ENCODE peak calls at places on chromosomes 6 and 20, in nine cellular contexts. P is cardiac muscle cell; V is NCI-H2081; T is body of pancreas; B is AG08395; I is NCI-H774; K is WTC11; F is CD8-positive, alpha-beta memory T cell; R is GDM1. L is an unnamed sample.

GRCh38 chr6:103910018-103910417 is 949.7 kb downstream of the HACE1 start:
- DNase-seq in I (no peak), P (no peak), F (no peak), T (no peak), R (no peak), B (no peak), V (no peak), K (no peak), L (no peak)

GRCh38 chr20:21344216-21344615 is 41.1 kb downstream of the XRN2 start:
- DNase-seq in I (no peak), P (no peak), B (no peak), V (no peak), F (no peak), R (no peak), K (no peak), T (no peak), L (peak)

GRCh38 chr6:34374112-34374907 is 18.2 kb downstream of the NUDT3 start:
- DNase-seq in B (no peak), R (no peak), I (no peak), T (no peak), F (no peak), V (no peak), K (no peak), P (peak), L (peak)

GRCh38 chr20:32227744-32228688 is 20.3 kb downstream of the POFUT1 start:
- DNase-seq in T (peak), B (no peak), P (peak), K (no peak), F (no peak), R (no peak), I (no peak), V (no peak), L (peak)

GRCh38 chr6:24908555-24908954 is 27.2 kb downstream of the RIPOR2 start:
- DNase-seq in V (no peak), K (no peak), T (no peak), R (no peak), I (no peak), F (no peak), B (peak), P (no peak), L (peak)

GRCh38 chr6:29777319-29777718 is 50.3 kb upstream of the HLA-G start:
- DNase-seq in B (no peak), T (no peak), V (no peak), P (no peak), F (no peak), K (no peak), I (no peak), R (no peak), L (no peak)

GRCh38 chr20:8043687-8044278 is 24.2 kb upstream of the TMX4 start:
- DNase-seq in T (peak), F (no peak), V (peak), I (peak), P (peak), K (no peak), B (peak), R (no peak), L (peak)

GRCh38 chr6:157240059-157240959 is 83.0 kb downstream of the TMEM242 start:
- DNase-seq in R (no peak), T (peak), K (no peak), V (peak), F (no peak), I (peak), P (peak), B (peak), L (no peak)

GRCh38 chr6:149503276-149503675 is 18.5 kb upstream of the ZC3H12D start:
- DNase-seq in R (no peak), K (no peak), V (no peak), P (no peak), T (no peak), F (no peak), B (no peak), I (no peak), L (no peak)

GRCh38 chr20:10172998-10173655 is 45.5 kb upstream of the SNAP25 start:
- DNase-seq in F (no peak), R (no peak), T (no peak), V (no peak), K (no peak), P (no peak), B (no peak), I (no peak), L (no peak)

GRCh38 chr6:110800839-110801196 is 14.5 kb downstream of the CDK19 start:
- DNase-seq in B (no peak), V (no peak), P (no peak), I (no peak), T (no peak), R (no peak), K (no peak), F (no peak), L (no peak)

GRCh38 chr6:158417760-158418098 is 105.5 kb downstream of the TULP4 start:
- DNase-seq in B (peak), I (no peak), F (no peak), T (no peak), V (no peak), P (peak), R (no peak), K (no peak), L (no peak)

GRCh38 chr6:390914-391558 is 516 bp upstream of the IRF4 start:
- DNase-seq in B (no peak), K (peak), R (no peak), V (no peak), I (no peak), P (no peak), F (no peak), T (no peak), L (no peak)